ENCODE peak calls at places on chromosomes 3 and 15, in eight cellular contexts. H is iPS-NIHi11; R is ELR; J is NCI-H774; G is T-cell; Y is nephron progenitor cell; V is colonic mucosa; Z is stimulated activated CD4-positive, alpha-beta T cell treated with anti-CD3 and anti-CD28 coated beads, Interleukin-2, amount 100 ng/mL, for 48 hours. E is an unnamed sample.
A peak's percentile ranks its signal among the peaks of the same experiment; 100 is the strongest.

GRCh38 chr3:159187232-159187631 is 385.4 kb downstream of the MFSD1 start:
- DNase-seq in H (no peak), R (no peak), J (no peak), G (no peak), Y (no peak), V (no peak), Z (no peak), E (no peak)

GRCh38 chr15:29135266-29135665 is 134.4 kb downstream of the NSMCE3 start:
- DNase-seq in H (no peak), R (peak; percentile 10), J (no peak), G (no peak), Y (no peak), V (no peak), Z (no peak), E (no peak)

GRCh38 chr3:124246366-124246765 is 254.4 kb upstream of the ROPN1 start:
- DNase-seq in H (no peak), R (no peak), J (no peak), G (no peak), Y (no peak), V (no peak), Z (no peak), E (no peak)

GRCh38 chr3:55065331-55065730 is 137.5 kb upstream of the LRTM1 start:
- DNase-seq in H (no peak), R (peak; percentile 6), J (no peak), G (no peak), Y (no peak), V (no peak), Z (no peak), E (no peak)

GRCh38 chr3:87461443-87461842 is 185.1 kb upstream of the POU1F1 start:
- DNase-seq in H (no peak), R (no peak), J (no peak), G (no peak), Y (no peak), V (no peak), Z (no peak), E (no peak)

GRCh38 chr15:39738998-39739397 is 43.6 kb downstream of the FSIP1 start:
- DNase-seq in H (no peak), R (no peak), J (no peak), G (no peak), Y (no peak), V (no peak), Z (no peak), E (no peak)

GRCh38 chr3:99250272-99250671 is 348.8 kb upstream of the DCBLD2 start:
- DNase-seq in H (no peak), R (peak; percentile 62), J (no peak), G (no peak), Y (no peak), V (no peak), Z (no peak), E (no peak)

GRCh38 chr15:56736308-56736707 is 3.0 kb upstream of the ZNF280D start:
- DNase-seq in H (no peak), R (peak; percentile 51), J (no peak), G (no peak), Y (no peak), V (no peak), Z (no peak), E (no peak)

GRCh38 chr3:125069452-125069851 is 13.7 kb upstream of the HEG1 start:
- DNase-seq in H (no peak), R (no peak), J (no peak), G (no peak), Y (no peak), V (no peak), Z (no peak), E (no peak)

GRCh38 chr3:179146911-179147570 is 1.1 kb upstream of the PIK3CA start:
- DNase-seq in H (peak; percentile 49), R (peak; percentile 83), J (peak; percentile 67), G (no peak), Y (peak; percentile 21), V (peak; percentile 66), Z (peak; percentile 8), E (peak; percentile 53)

GRCh38 chr3:29144807-29145206 is 136.1 kb upstream of the RBMS3 start:
- DNase-seq in H (no peak), R (peak; percentile 47), J (no peak), G (no peak), Y (no peak), V (no peak), Z (no peak), E (no peak)

GRCh38 chr15:33865416-33865815 is 102.9 kb upstream of the CHRM5 start:
- DNase-seq in H (no peak), R (peak; percentile 31), J (no peak), G (no peak), Y (no peak), V (no peak), Z (no peak), E (no peak)

GRCh38 chr3:142152349-142152748 is 3.0 kb upstream of the TFDP2 start:
- DNase-seq in H (peak; percentile 43), R (peak; percentile 21), J (no peak), G (no peak), Y (peak; percentile 16), V (no peak), Z (no peak), E (no peak)

GRCh38 chr3:120764206-120764605 is 21.7 kb downstream of the GTF2E1 start:
- DNase-seq in H (peak; percentile 41), R (no peak), J (no peak), G (no peak), Y (peak; percentile 5), V (no peak), Z (no peak), E (no peak)

GRCh38 chr15:69265347-69265955 is 33.3 kb upstream of the PAQR5 start:
- DNase-seq in H (no peak), R (peak; percentile 48), J (peak; percentile 2), G (no peak), Y (no peak), V (no peak), Z (no peak), E (no peak)

GRCh38 chr3:79019137-79019923 is 748.5 kb downstream of the ROBO1 start:
- DNase-seq in H (peak; percentile 81), R (peak; percentile 92), J (peak; percentile 63), G (no peak), Y (peak; percentile 74), V (peak; percentile 70), Z (no peak), E (peak; percentile 81)

GRCh38 chr3:87333393-87333892 is 57.1 kb upstream of the POU1F1 start:
- DNase-seq in H (no peak), R (peak; percentile 98), J (no peak), G (no peak), Y (no peak), V (peak; percentile 44), Z (no peak), E (no peak)

GRCh38 chr3:186640473-186640818 is 247 bp downstream of the FETUB start:
- DNase-seq in H (peak; percentile 28), R (peak; percentile 56), J (no peak), G (no peak), Y (no peak), V (no peak), Z (no peak), E (peak; percentile 39)